ENCODE peak calls at places on chromosomes 6 and 20, in five cellular contexts. One of them, this sample, is unnamed.

GRCh38 chr6:83985308-83985713 is 48.3 kb upstream of the MRAP2 start:
- DNase-seq in activated T-helper 1 cell treated with anti-CD3 and anti-CD28 coated beads, Interleukin-2, amount 50 U/mL, for 16 hours: no peak
- DNase-seq in neural crest cell: no peak
- DNase-seq in NCI-H1105 treated with DMSO at 0.1 percent for 48 hours: no peak
- DNase-seq in Daoy: no peak
- DNase-seq in this sample: no peak

GRCh38 chr6:122145741-122146240 is 253.7 kb upstream of the HSF2 start:
- DNase-seq in Daoy: no peak
- DNase-seq in neural crest cell: no peak
- DNase-seq in activated T-helper 1 cell treated with anti-CD3 and anti-CD28 coated beads, Interleukin-2, amount 50 U/mL, for 16 hours: no peak
- DNase-seq in NCI-H1105 treated with DMSO at 0.1 percent for 48 hours: no peak
- DNase-seq in this sample: no peak

GRCh38 chr20:44134897-44135810 is 51.8 kb downstream of the JPH2 start:
- DNase-seq in neural crest cell: no peak
- DNase-seq in NCI-H1105 treated with DMSO at 0.1 percent for 48 hours: no peak
- DNase-seq in Daoy: no peak
- DNase-seq in activated T-helper 1 cell treated with anti-CD3 and anti-CD28 coated beads, Interleukin-2, amount 50 U/mL, for 16 hours: no peak
- DNase-seq in this sample: no peak

GRCh38 chr6:15296735-15297134 is 50.9 kb downstream of the JARID2 start:
- DNase-seq in NCI-H1105 treated with DMSO at 0.1 percent for 48 hours: no peak
- DNase-seq in Daoy: no peak
- DNase-seq in neural crest cell: no peak
- DNase-seq in activated T-helper 1 cell treated with anti-CD3 and anti-CD28 coated beads, Interleukin-2, amount 50 U/mL, for 16 hours: no peak
- DNase-seq in this sample: no peak

GRCh38 chr6:148086843-148087242 is 255.8 kb upstream of the SASH1 start:
- DNase-seq in NCI-H1105 treated with DMSO at 0.1 percent for 48 hours: no peak
- DNase-seq in neural crest cell: no peak
- DNase-seq in activated T-helper 1 cell treated with anti-CD3 and anti-CD28 coated beads, Interleukin-2, amount 50 U/mL, for 16 hours: no peak
- DNase-seq in Daoy: no peak
- DNase-seq in this sample: no peak

GRCh38 chr6:81774542-81774941 is 22.1 kb upstream of the TENT5A start:
- DNase-seq in Daoy: no peak
- DNase-seq in NCI-H1105 treated with DMSO at 0.1 percent for 48 hours: peak
- DNase-seq in neural crest cell: no peak
- DNase-seq in activated T-helper 1 cell treated with anti-CD3 and anti-CD28 coated beads, Interleukin-2, amount 50 U/mL, for 16 hours: no peak
- DNase-seq in this sample: no peak

GRCh38 chr6:117072134-117072533 is 193.2 kb upstream of the VGLL2 start:
- DNase-seq in NCI-H1105 treated with DMSO at 0.1 percent for 48 hours: peak
- DNase-seq in neural crest cell: no peak
- DNase-seq in Daoy: no peak
- DNase-seq in activated T-helper 1 cell treated with anti-CD3 and anti-CD28 coated beads, Interleukin-2, amount 50 U/mL, for 16 hours: no peak
- DNase-seq in this sample: no peak

GRCh38 chr6:107611060-107611824 is 121.3 kb downstream of the SOBP start:
- DNase-seq in activated T-helper 1 cell treated with anti-CD3 and anti-CD28 coated beads, Interleukin-2, amount 50 U/mL, for 16 hours: no peak
- DNase-seq in neural crest cell: no peak
- DNase-seq in NCI-H1105 treated with DMSO at 0.1 percent for 48 hours: no peak
- DNase-seq in Daoy: no peak
- DNase-seq in this sample: no peak